ENCODE peak calls at places on chromosomes 1 and 21, in ten cellular contexts. B is lower lobe of right lung; H is sigmoid colon; P is kidney; U is AG04450; V is OCI-LY7; F is stomach; K is left ventricle myocardium inferior; I is CD4-positive, alpha-beta T cell; O is K562. L is an unnamed sample. For H3K9me3, the result is how much of the 10 kb centered on the place peaks cover.

GRCh38 chr1:52239708-52240001 is 97.8 kb downstream of the ZFYVE9 start:
- DNase-seq in B (no peak), H (no peak), P (no peak), U (no peak), V (peak), F (no peak), K (no peak), I (no peak), O (no peak), L (no peak)

GRCh38 chr1:208885046-208885445 is 640.9 kb upstream of the PLXNA2 start:
- DNase-seq in B (no peak), H (no peak), P (no peak), U (no peak), V (no peak), F (no peak), K (no peak), I (no peak), O (no peak), L (no peak)

GRCh38 chr1:97906567-97907228 is 14.1 kb downstream of the DPYD start:
- DNase-seq in B (peak), H (peak), P (no peak), U (peak), V (no peak), F (no peak), K (peak), I (no peak), O (no peak), L (no peak)

GRCh38 chr1:116289219-116289618 is 83.8 kb upstream of the ATP1A1 start:
- DNase-seq in B (no peak), H (no peak), P (no peak), U (no peak), V (no peak), F (no peak), K (no peak), I (no peak), O (no peak), L (no peak)

GRCh38 chr1:168610111-168610510 is 33.7 kb downstream of the XCL1 start:
- DNase-seq in B (no peak), H (no peak), P (no peak), U (no peak), V (no peak), F (no peak), K (no peak), I (no peak), O (no peak), L (no peak)

GRCh38 chr1:56073614-56074356 is 505.6 kb downstream of the PLPP3 start:
- DNase-seq in B (no peak), H (peak), P (peak), U (peak), V (no peak), F (peak), K (peak), I (no peak), O (no peak), L (no peak)

GRCh38 chr1:61605607-61606321 is 119.2 kb downstream of the TM2D1 start:
- DNase-seq in B (no peak), H (no peak), P (no peak), U (no peak), V (no peak), F (no peak), K (no peak), I (no peak), O (no peak), L (no peak)

GRCh38 chr1:25543425-25544242 is at the start of gene LDLRAP1:
- DNase-seq in B (peak), H (peak), P (peak), U (peak), V (peak), F (peak), K (peak), I (peak), O (peak), L (peak)

GRCh38 chr1:111739222-111739983 is at the start of gene INKA2:
- DNase-seq in B (peak), H (peak), P (peak), U (no peak), V (peak), F (peak), K (peak), I (peak), O (peak), L (peak)

GRCh38 chr1:31828926-31829690 is 13.3 kb upstream of the SPOCD1 start:
- DNase-seq in B (no peak), H (no peak), P (no peak), U (no peak), V (peak), F (no peak), K (no peak), I (no peak), O (no peak), L (no peak)

GRCh38 chr21:25942145-25942544 is 207.4 kb downstream of the GABPA start:
- DNase-seq in B (no peak), H (no peak), P (no peak), U (no peak), V (no peak), F (no peak), K (no peak), I (no peak), O (no peak), L (no peak)

GRCh38 chr1:24930703-24931480 is 816 bp upstream of the RUNX3 start:
- DNase-seq in B (no peak), H (no peak), P (no peak), U (no peak), V (no peak), F (no peak), K (no peak), I (no peak), O (no peak), L (no peak)

GRCh38 chr1:24384251-24385090 is 29.1 kb downstream of the STPG1 start:
- DNase-seq in B (peak), H (no peak), P (no peak), U (no peak), V (no peak), F (peak), K (no peak), I (no peak), O (no peak), L (no peak)

DNA sequence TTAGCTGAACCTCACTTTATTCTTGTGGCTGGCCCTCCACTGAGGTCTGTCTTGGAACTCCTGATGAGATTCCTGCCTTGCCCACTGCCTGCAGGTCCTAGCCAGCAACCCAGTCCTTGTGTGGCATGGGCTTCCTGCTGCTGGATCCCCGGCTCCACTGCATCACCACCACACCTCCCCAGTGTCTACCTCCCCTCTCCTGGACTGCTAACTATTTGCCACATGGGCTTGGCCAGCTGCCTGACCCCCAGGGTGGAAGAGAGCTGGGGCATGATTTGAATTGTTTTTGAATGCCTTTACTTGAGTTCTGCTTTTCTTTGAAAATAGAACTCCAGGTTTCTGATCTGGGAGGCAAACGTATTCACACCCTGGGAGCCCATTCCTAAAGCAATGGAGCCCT is 41.2 kb downstream of the SPAG17 start:
- DNase-seq in B (no peak), H (no peak), P (no peak), U (no peak), V (no peak), F (no peak), K (no peak), I (no peak), O (no peak), L (no peak)
- TF ChIP-seq CTCF in B (no peak), H (no peak), P (no peak), U (no peak), V (no peak), F (no peak), K (no peak), I (no peak), O (no peak), L (no peak)

GRCh38 chr1:4262665-4263064 is 362.6 kb upstream of the C1orf174 start:
- DNase-seq in B (no peak), H (no peak), P (no peak), U (no peak), V (no peak), F (no peak), K (no peak), I (no peak), O (no peak), L (no peak)

GRCh38 chr1:4261327-4261726 is 361.3 kb upstream of the C1orf174 start:
- DNase-seq in B (no peak), H (no peak), P (no peak), U (no peak), V (no peak), F (no peak), K (no peak), I (no peak), O (no peak), L (no peak)

GRCh38 chr1:4267381-4268261 is 367.5 kb upstream of the C1orf174 start:
- DNase-seq in B (no peak), H (no peak), P (no peak), U (no peak), V (peak), F (no peak), K (no peak), I (no peak), O (no peak), L (no peak)

GRCh38 chr1:4265836-4266235 is 365.8 kb upstream of the C1orf174 start:
- DNase-seq in B (no peak), H (no peak), P (no peak), U (no peak), V (no peak), F (no peak), K (no peak), I (no peak), O (no peak), L (no peak)

GRCh38 chr1:4263699-4264098 is 363.6 kb upstream of the C1orf174 start:
- DNase-seq in B (no peak), H (no peak), P (no peak), U (no peak), V (no peak), F (no peak), K (no peak), I (no peak), O (no peak), L (no peak)
- H3K9me3 ChIP-seq in B (under half), H (under half), P (under half), U (under half), V (under half), F (under half), K (under half), I (under half), O (under half), L (under half)

GRCh38 chr1:8910914-8911313 is 32.4 kb upstream of the ENO1 start:
- DNase-seq in B (no peak), H (no peak), P (no peak), U (no peak), V (no peak), F (no peak), K (no peak), I (no peak), O (peak), L (no peak)

GRCh38 chr1:8914471-8914870 is 31.2 kb upstream of the CA6 start:
- DNase-seq in B (no peak), H (no peak), P (no peak), U (no peak), V (no peak), F (no peak), K (no peak), I (no peak), O (no peak), L (no peak)

GRCh38 chr1:8913457-8913856 is 32.2 kb upstream of the CA6 start:
- DNase-seq in B (no peak), H (no peak), P (no peak), U (no peak), V (no peak), F (peak), K (no peak), I (no peak), O (no peak), L (no peak)

GRCh38 chr1:8911416-8912309 is 33.2 kb upstream of the ENO1 start:
- DNase-seq in B (no peak), H (no peak), P (no peak), U (no peak), V (no peak), F (no peak), K (no peak), I (no peak), O (no peak), L (no peak)

DNA sequence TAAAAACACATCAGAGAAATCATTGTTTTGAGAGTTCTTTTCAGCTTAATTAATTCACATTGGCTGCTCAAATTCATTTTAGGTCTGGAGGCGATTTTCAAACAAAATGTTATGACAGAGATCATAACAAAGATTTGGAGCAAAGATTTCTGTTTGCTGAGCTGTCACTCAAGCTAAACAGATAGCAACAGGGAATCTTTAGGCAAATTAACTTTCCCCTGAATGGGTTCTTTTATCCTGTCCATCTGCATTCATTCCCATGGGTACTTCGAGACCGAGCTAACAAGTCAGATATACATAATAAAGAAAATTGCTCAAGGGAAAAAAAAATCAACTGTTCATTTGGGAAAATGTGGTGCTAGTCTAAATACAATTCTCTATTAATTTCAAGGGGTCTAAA is 30.2 kb upstream of the CA6 start:
- DNase-seq in B (no peak), H (no peak), P (no peak), U (no peak), V (no peak), F (no peak), K (no peak), I (no peak), O (no peak), L (no peak)
- TF ChIP-seq CTCF in B (no peak), H (no peak), P (no peak), U (no peak), V (no peak), F (no peak), K (no peak), I (no peak), O (no peak), L (no peak)

GRCh38 chr21:40299441-40299840 is 432.2 kb downstream of the PCP4 start:
- DNase-seq in B (no peak), H (no peak), P (no peak), U (no peak), V (no peak), F (no peak), K (no peak), I (no peak), O (no peak), L (no peak)
- H3K9me3 ChIP-seq in B (under half), H (under half), P (under half), U (under half), V (under half), F (under half), K (under half), I (under half), O (under half), L (under half)

DNA sequence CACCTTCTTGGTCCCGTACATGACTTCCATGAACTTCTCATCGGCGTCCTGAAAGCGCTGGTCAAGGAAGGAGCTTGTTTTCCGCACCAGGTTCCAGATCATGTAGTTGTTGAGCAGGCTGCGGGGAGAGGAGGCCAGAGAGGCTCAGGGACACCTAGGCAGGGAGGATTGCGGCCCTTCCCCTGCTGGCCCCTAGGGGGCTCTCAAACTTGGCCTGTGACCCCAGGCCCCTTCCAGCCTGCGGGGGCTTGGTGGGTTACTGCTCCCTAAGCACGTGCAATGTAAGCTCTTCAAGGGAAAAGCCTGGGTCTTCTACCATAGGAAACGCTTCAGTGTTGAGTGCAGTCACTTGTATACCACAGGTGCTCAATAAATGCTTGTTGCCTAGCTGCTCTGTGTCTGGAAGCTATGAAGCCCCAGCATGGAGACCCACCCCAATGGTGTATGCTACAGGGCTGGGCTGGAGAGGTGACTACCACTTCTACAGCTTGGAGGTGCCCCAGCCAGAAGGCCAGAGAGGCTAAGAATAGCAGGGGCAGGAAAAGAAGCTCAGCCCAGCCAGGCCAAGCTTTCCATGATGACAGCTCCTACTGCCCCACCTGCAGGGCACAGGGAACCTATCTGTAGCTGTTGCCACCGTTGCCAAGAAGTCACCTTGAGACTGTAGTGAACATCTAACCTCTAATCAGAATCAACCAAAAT is 45.1 kb downstream of the ECE1 start:
- DNase-seq in B (no peak), H (no peak), P (no peak), U (no peak), V (no peak), F (no peak), K (no peak), I (no peak), O (peak), L (no peak)
- TF ChIP-seq CTCF in B (peak), H (no peak), P (no peak), U (peak), V (peak), F (no peak), K (peak), I (peak), O (peak), L (no peak)

DNA sequence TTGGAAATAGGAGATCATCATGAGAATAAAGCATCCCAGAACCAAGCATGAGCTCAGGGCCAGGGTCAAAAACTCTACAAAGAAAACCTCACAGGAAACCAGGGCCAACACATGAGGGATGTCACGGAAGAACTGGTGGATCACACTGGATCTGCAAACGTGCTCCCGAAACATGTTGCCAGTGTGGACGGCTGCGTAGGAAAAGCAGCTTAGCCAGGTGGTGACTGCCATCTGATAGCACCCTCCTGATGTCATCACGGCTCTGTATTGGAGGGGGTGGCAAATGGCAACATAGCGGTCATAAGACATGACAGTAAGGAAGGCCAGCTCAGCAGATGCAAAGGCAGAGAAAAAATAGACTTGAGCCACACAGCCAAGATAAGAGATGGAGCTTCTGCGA is 20.9 kb downstream of the OR14I1 start:
- DNase-seq in B (no peak), H (no peak), P (no peak), U (no peak), V (no peak), F (no peak), K (no peak), I (no peak), O (no peak), L (no peak)
- H3K9me3 ChIP-seq in B (under half), H (under half), P (under half), U (under half), V (under half), F (under half), K (under half), I (under half), O (under half), L (under half)

DNA sequence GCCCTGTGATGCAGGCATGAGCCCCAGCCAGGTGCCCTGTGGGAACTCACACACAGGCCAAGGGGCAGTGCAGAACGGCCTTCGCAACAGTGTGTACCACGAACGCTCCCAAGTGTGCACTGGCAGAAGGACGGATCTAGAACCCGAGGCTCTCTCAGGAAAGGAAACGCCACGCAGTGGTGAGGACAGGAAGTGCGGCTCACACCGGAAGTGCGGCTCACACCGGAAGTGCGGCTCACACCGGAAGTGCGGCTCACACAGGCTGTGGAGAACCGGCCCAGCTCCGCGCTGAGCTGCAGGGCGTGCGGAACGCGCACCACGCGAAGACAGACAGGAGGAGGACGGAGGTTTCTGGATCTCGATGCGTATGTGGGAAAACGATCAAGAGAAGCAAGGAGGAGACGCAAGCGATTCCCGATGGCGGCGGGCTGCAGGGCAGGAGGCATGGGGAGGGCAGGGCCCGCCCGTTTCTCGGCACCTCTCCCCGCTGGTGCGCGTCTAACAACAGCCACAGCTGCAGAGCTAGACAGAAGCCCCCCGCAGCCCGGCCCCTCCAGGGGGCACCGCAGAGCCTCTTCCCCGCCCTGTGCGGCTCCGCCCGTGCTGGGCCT is 35.9 kb upstream of the TMEM52 start:
- DNase-seq in B (no peak), H (no peak), P (peak), U (no peak), V (no peak), F (no peak), K (no peak), I (no peak), O (peak), L (no peak)
- TF ChIP-seq CTCF in B (no peak), H (no peak), P (peak), U (peak), V (peak), F (no peak), K (no peak), I (no peak), O (peak), L (no peak)

GRCh38 chr1:227532019-227532619 is 31.2 kb upstream of the ZNF678 start:
- DNase-seq in B (no peak), H (no peak), P (no peak), U (no peak), V (no peak), F (no peak), K (no peak), I (no peak), O (peak), L (no peak)
- H3K9me3 ChIP-seq in B (half or more), H (under half), P (half or more), U (under half), V (under half), F (under half), K (half or more), I (under half), O (under half), L (half or more)

GRCh38 chr1:36981126-36981525 is 53.2 kb downstream of the GRIK3 start:
- DNase-seq in B (no peak), H (no peak), P (no peak), U (no peak), V (no peak), F (no peak), K (no peak), I (no peak), O (no peak), L (no peak)
- TF ChIP-seq CTCF in B (no peak), H (no peak), P (no peak), U (no peak), V (no peak), F (no peak), K (no peak), I (no peak), O (no peak), L (no peak)

GRCh38 chr1:82411604-82412003 is 610.9 kb downstream of the ADGRL2 start:
- DNase-seq in B (no peak), H (no peak), P (no peak), U (no peak), V (no peak), F (no peak), K (no peak), I (no peak), O (no peak), L (no peak)
- H3K9me3 ChIP-seq in B (under half), H (under half), P (under half), U (under half), V (under half), F (under half), K (under half), I (under half), O (under half), L (under half)